ENCODE peak calls at places on chromosomes 3 and 15, in six cellular contexts. H, U, R, N, L and E are unnamed samples.

GRCh38 chr3:39038165-39038564 is 13.6 kb downstream of the SCN11A start:
- ATAC-seq in H (no peak), U (no peak), R (no peak), N (no peak), L (no peak), E (no peak)

GRCh38 chr3:171801738-171802600 is 8.3 kb downstream of the PLD1 start:
- ATAC-seq in H (peak), U (no peak), R (peak), N (no peak), L (no peak), E (peak)

GRCh38 chr15:31133890-31134289 is 32.4 kb upstream of the TRPM1 start:
- ATAC-seq in H (no peak), U (no peak), R (no peak), N (no peak), L (no peak), E (no peak)

GRCh38 chr3:168888781-168889180 is 774.7 kb downstream of the MECOM start:
- ATAC-seq in H (no peak), U (no peak), R (no peak), N (no peak), L (no peak), E (no peak)

GRCh38 chr3:185292238-185292637 is 38.4 kb upstream of the EHHADH start:
- ATAC-seq in H (no peak), U (no peak), R (no peak), N (no peak), L (no peak), E (no peak)

GRCh38 chr3:166110102-166110501 is 272.9 kb upstream of the BCHE start:
- ATAC-seq in H (no peak), U (no peak), R (no peak), N (no peak), L (no peak), E (no peak)

GRCh38 chr3:167773584-167773983 is 38.1 kb downstream of the SERPINI1 start:
- ATAC-seq in H (no peak), U (no peak), R (peak), N (no peak), L (no peak), E (no peak)

GRCh38 chr15:49083471-49084284 is 37.4 kb upstream of the SECISBP2L start:
- ATAC-seq in H (no peak), U (no peak), R (no peak), N (no peak), L (no peak), E (no peak)

GRCh38 chr3:30421261-30421660 is 185.1 kb upstream of the TGFBR2 start:
- ATAC-seq in H (peak), U (no peak), R (no peak), N (no peak), L (no peak), E (no peak)

GRCh38 chr3:24460974-24461373 is 33.7 kb downstream of the THRB start:
- ATAC-seq in H (no peak), U (no peak), R (no peak), N (no peak), L (no peak), E (no peak)

GRCh38 chr3:26340001-26340400 is 282.6 kb upstream of the LRRC3B start:
- ATAC-seq in H (no peak), U (no peak), R (no peak), N (no peak), L (no peak), E (no peak)

GRCh38 chr3:153513236-153513635 is 351.2 kb downstream of the RAP2B start:
- ATAC-seq in H (no peak), U (peak), R (peak), N (peak), L (peak), E (no peak)

GRCh38 chr3:197591816-197592215 is 36.0 kb upstream of the BDH1 start:
- ATAC-seq in H (no peak), U (no peak), R (peak), N (no peak), L (no peak), E (no peak)

GRCh38 chr3:194057570-194058188 is 78.3 kb upstream of the HES1 start:
- ATAC-seq in H (no peak), U (no peak), R (peak), N (no peak), L (peak), E (no peak)

GRCh38 chr3:151879684-151880282 is 6.3 kb downstream of the SUCNR1 start:
- ATAC-seq in H (no peak), U (no peak), R (peak), N (no peak), L (no peak), E (no peak)

GRCh38 chr3:177471733-177472480 is 274.6 kb upstream of the TBL1XR1 start:
- ATAC-seq in H (no peak), U (no peak), R (no peak), N (no peak), L (no peak), E (no peak)

GRCh38 chr3:27607370-27607769 is 114.8 kb downstream of the EOMES start:
- ATAC-seq in H (no peak), U (peak), R (peak), N (no peak), L (no peak), E (no peak)

GRCh38 chr3:12423918-12424634 is 60.2 kb upstream of the TSEN2 start:
- ATAC-seq in H (no peak), U (peak), R (peak), N (peak), L (no peak), E (no peak)

GRCh38 chr15:60496853-60497252 is 17.9 kb upstream of the ICE2 start:
- ATAC-seq in H (no peak), U (no peak), R (no peak), N (no peak), L (no peak), E (no peak)

GRCh38 chr15:33057845-33058244 is 136.7 kb downstream of the FMN1 start:
- ATAC-seq in H (no peak), U (no peak), R (no peak), N (no peak), L (no peak), E (no peak)

GRCh38 chr15:67746450-67746849 is 78.9 kb upstream of the SKOR1 start:
- ATAC-seq in H (no peak), U (no peak), R (no peak), N (no peak), L (no peak), E (no peak)

GRCh38 chr3:99875573-99875924 is 57.9 kb downstream of the CMSS1 start:
- ATAC-seq in H (peak), U (peak), R (no peak), N (peak), L (peak), E (peak)

GRCh38 chr3:109930592-109930991 is 593.2 kb upstream of the DPPA4 start:
- ATAC-seq in H (no peak), U (no peak), R (no peak), N (no peak), L (no peak), E (no peak)

GRCh38 chr3:29649815-29650547 is 369.1 kb downstream of the RBMS3 start:
- ATAC-seq in H (peak), U (no peak), R (peak), N (no peak), L (no peak), E (no peak)

GRCh38 chr3:33717866-33718594 is at the start of gene CLASP2:
- ATAC-seq in H (peak), U (peak), R (peak), N (peak), L (peak), E (peak)

GRCh38 chr3:20077054-20077453 is 36.8 kb downstream of the KAT2B start:
- ATAC-seq in H (no peak), U (no peak), R (no peak), N (peak), L (no peak), E (no peak)

GRCh38 chr3:14980689-14981088 is 33.3 kb downstream of the NR2C2 start:
- ATAC-seq in H (peak), U (no peak), R (peak), N (peak), L (no peak), E (no peak)

GRCh38 chr3:183213415-183213814 is 39.6 kb upstream of the B3GNT5 start:
- ATAC-seq in H (no peak), U (no peak), R (no peak), N (no peak), L (no peak), E (no peak)

GRCh38 chr3:46538803-46539442 is 27.2 kb downstream of the LRRC2 start:
- ATAC-seq in H (peak), U (no peak), R (peak), N (peak), L (no peak), E (peak)

GRCh38 chr15:86491118-86491517 is 411.4 kb downstream of the AGBL1 start:
- ATAC-seq in H (no peak), U (no peak), R (no peak), N (no peak), L (no peak), E (no peak)

GRCh38 chr3:105844713-105845112 is 24.1 kb downstream of the CBLB start:
- ATAC-seq in H (no peak), U (no peak), R (no peak), N (no peak), L (no peak), E (no peak)

GRCh38 chr3:52056968-52057805 is 816 bp upstream of the DUSP7 start:
- ATAC-seq in H (peak), U (peak), R (peak), N (peak), L (peak), E (peak)
- TF ChIP-seq EP300 in H (no peak), U (no peak), R (no peak), N (no peak), L (no peak), E (no peak)

DNA sequence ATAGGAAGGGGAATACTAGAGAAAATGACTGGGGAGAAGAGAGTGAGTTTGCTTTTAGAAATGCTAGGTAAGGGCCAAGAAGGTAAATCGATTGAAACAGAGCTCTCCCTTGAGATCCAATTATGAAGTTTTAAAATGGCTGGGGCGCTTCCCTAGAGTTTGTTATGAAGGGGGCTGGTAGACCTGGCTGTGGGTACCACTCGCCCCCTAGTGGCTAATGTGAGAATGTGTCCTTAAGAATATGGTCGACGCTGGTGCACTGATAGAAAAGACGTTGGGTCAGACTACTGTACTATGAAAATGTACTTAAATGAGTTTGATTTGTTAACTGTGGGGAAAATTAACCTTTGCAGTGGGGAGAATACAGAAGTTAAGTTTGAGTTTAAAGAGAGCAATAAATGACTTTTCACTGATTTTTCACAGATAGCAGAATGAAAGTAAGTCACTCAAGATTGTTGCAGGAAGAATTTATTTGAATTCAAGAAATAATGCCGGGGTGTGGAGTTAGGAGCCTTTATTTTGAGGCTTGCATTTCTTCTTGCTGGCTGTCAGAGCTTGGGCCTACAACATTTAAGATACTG is 9.2 kb downstream of the TMPRSS7 start:
- ATAC-seq in H (peak), U (peak), R (peak), N (peak), L (peak), E (peak)
- H3K4me3 ChIP-seq in H (no peak), U (no peak), R (no peak), N (no peak), L (no peak), E (peak)

DNA sequence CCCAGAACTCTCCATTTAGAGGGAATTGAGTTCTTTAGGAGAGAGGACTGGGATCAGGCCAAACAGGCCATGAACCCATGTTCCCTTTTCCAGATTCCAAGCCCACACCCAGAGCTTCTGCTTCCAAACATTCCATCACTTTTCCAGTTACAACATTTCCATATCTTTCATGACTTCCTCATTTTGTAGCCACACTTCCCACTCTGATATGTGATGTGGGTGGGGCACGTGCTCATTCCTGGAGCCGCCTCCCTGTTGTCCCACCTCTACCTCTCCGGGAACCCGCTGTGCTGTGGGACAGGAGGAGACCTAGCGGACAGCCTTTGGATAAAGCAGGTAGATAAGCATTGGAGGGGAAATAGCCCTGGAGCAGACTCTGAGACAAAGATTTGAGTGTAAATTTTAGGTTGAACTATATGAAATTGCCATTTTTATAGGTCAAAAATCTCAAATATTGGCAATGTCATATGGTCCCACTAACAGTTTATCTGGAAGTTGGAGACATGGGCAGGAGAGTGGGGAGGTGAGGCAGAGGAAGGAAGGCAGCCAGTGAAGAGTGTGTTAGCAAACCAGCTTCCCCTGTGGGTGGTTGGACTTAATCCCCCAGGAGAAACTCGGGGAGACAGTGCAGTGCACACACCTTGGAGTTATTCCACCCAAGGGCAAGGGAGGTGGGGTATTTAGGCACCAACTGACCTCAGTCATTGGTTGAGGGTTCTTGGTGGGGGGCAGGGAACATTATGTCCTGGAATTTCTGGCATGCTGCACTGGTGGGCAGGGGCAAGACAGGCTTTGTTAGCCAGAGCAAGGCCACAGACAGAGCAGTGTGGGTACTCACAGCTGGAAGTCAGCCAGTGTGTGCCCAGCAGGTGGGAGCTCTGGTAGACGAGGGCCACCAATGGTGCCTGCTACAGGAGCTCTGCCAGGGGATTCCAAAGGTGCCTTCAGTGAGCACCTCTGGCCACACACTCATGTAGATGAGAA is 31.7 kb downstream of the CYP8B1 start:
- ATAC-seq in H (peak), U (no peak), R (no peak), N (no peak), L (no peak), E (peak)
- TF ChIP-seq EP300 in H (no peak), U (no peak), R (no peak), N (no peak), L (no peak), E (no peak)

GRCh38 chr15:90933310-90933709 is 961 bp upstream of the HDDC3 start:
- ATAC-seq in H (no peak), U (no peak), R (no peak), N (no peak), L (no peak), E (no peak)

GRCh38 chr15:90930861-90931629 is 1.3 kb downstream of the HDDC3 start:
- ATAC-seq in H (no peak), U (no peak), R (no peak), N (no peak), L (no peak), E (no peak)

GRCh38 chr15:90931737-90932659 is at the start of gene HDDC3:
- ATAC-seq in H (peak), U (peak), R (peak), N (peak), L (peak), E (peak)

GRCh38 chr15:90932660-90932991 is 277 bp upstream of the HDDC3 start:
- ATAC-seq in H (no peak), U (no peak), R (no peak), N (no peak), L (no peak), E (no peak)

DNA sequence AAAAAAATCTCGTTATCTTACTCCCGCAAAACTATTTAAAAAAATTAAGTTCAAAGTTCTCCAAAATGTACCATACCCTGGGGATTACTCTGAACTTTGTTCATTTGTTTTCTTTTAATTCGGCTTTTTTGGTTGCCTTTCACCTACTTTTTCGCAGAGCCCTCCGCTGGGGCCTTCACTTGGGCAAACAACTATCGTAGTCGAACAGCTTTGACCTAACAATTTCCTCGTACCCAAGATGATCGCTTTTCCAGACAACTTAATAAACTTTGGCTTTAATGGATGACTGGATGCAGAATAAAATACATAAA is 2.7 kb downstream of the HDDC3 start:
- ATAC-seq in H (no peak), U (no peak), R (no peak), N (no peak), L (no peak), E (no peak)
- H3K4me3 ChIP-seq in H (peak), U (peak), R (peak), N (peak), L (peak), E (peak)

GRCh38 chr15:64161688-64162477 is 939 bp downstream of the PPIB start:
- ATAC-seq in H (no peak), U (no peak), R (no peak), N (no peak), L (no peak), E (no peak)

GRCh38 chr15:64163662-64164362 is 990 bp upstream of the PPIB start:
- ATAC-seq in H (peak), U (peak), R (peak), N (peak), L (peak), E (no peak)

GRCh38 chr15:64164436-64164835 is 1.6 kb upstream of the PPIB start:
- ATAC-seq in H (no peak), U (no peak), R (no peak), N (no peak), L (no peak), E (no peak)

GRCh38 chr15:64162478-64162868 is 349 bp downstream of the PPIB start:
- ATAC-seq in H (peak), U (peak), R (peak), N (peak), L (peak), E (peak)

DNA sequence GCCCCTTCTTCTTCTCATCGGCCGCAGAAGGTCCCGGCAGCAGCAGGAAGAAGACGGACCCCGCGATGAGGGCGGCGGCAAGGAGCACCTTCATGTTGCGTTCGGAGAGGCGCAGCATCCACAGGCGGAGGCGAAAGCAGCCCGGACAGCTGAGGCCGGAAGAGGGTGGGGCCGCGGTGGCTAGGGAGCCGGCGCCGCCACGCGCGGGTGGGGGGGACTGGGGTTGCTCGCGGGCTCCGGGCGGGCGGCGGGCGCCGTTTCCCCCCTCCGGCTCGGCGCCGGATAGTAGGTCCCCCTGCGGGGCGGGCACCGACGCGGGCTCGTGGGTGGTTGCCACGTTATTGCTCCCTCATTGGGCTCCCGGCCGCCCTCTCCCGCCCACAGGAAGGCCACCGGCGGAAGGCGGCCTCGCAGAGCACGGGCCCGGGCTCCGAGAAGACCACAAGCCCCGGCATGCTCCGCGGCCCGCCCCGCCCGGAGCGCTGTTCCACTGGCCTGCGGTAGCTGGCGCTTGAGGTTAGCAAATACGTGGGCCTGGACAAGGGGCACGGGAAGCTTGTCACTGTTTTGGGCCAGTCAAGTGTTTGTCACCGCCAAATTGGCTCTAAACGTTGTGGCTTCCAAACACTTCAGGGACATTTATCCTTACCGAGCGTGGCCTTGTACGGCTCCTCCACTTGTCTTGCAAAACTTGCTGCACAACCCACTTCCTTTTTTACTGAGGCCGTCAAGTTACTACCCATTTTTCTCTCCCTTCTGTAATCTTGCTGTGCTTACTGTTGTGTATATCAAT is at the start of gene PPIB:
- ATAC-seq in H (peak), U (peak), R (peak), N (peak), L (peak), E (peak)
- TF ChIP-seq EP300 in H (no peak), U (no peak), R (no peak), N (no peak), L (no peak), E (no peak)

GRCh38 chr15:70701891-70702568 is 61.3 kb downstream of the UACA start:
- ATAC-seq in H (peak), U (peak), R (no peak), N (no peak), L (no peak), E (peak)

GRCh38 chr15:70703066-70703465 is 60.3 kb downstream of the UACA start:
- ATAC-seq in H (no peak), U (no peak), R (no peak), N (no peak), L (no peak), E (no peak)

GRCh38 chr15:70704166-70704565 is 59.2 kb downstream of the UACA start:
- ATAC-seq in H (no peak), U (no peak), R (no peak), N (no peak), L (peak), E (no peak)

GRCh38 chr15:70703483-70703882 is 59.9 kb downstream of the UACA start:
- ATAC-seq in H (peak), U (no peak), R (no peak), N (no peak), L (no peak), E (peak)

GRCh38 chr15:70702584-70702983 is 60.8 kb downstream of the UACA start:
- ATAC-seq in H (no peak), U (no peak), R (no peak), N (no peak), L (no peak), E (no peak)
- H3K4me3 ChIP-seq in H (no peak), U (no peak), R (no peak), N (no peak), L (no peak), E (peak)